ENCODE peak calls at places on chromosomes 4 and X, in seven cellular contexts. Q, C, Y, P, E, D and L are unnamed samples.

GRCh38 chrX:48540015-48540350 is 469 bp downstream of the TBC1D25 start:
- DNase-seq in Q (peak), C (peak), Y (peak), P (no peak), E (no peak), D (no peak), L (no peak)

GRCh38 chr4:143549924-143550323 is 36.4 kb downstream of the SMARCA5 start:
- DNase-seq in Q (no peak), C (no peak), Y (no peak), P (no peak), E (no peak), D (no peak), L (no peak)

GRCh38 chr4:78220283-78220682 is 163.2 kb downstream of the FRAS1 start:
- DNase-seq in Q (no peak), C (no peak), Y (no peak), P (no peak), E (no peak), D (no peak), L (no peak)

GRCh38 chr4:123297836-123298235 is 98.8 kb upstream of the SPRY1 start:
- DNase-seq in Q (no peak), C (no peak), Y (no peak), P (no peak), E (no peak), D (no peak), L (no peak)

GRCh38 chr4:110020681-110021443 is 108.2 kb downstream of the EGF start:
- DNase-seq in Q (no peak), C (no peak), Y (no peak), P (no peak), E (no peak), D (no peak), L (no peak)

GRCh38 chr4:176443646-176444409 is 124.1 kb downstream of the SPCS3 start:
- DNase-seq in Q (peak), C (no peak), Y (no peak), P (no peak), E (no peak), D (no peak), L (no peak)

GRCh38 chr4:141807073-141807472 is 170.7 kb downstream of the IL15 start:
- DNase-seq in Q (peak), C (no peak), Y (no peak), P (no peak), E (no peak), D (no peak), L (no peak)

GRCh38 chr4:40547446-40548132 is 82.1 kb downstream of the RBM47 start:
- DNase-seq in Q (no peak), C (no peak), Y (no peak), P (no peak), E (no peak), D (no peak), L (no peak)

GRCh38 chr4:145545538-145546224 is 64.0 kb downstream of the SMAD1 start:
- DNase-seq in Q (peak), C (peak), Y (peak), P (no peak), E (no peak), D (peak), L (no peak)

GRCh38 chrX:40008841-40009461 is 88.8 kb downstream of the BCOR start:
- DNase-seq in Q (peak), C (peak), Y (no peak), P (peak), E (peak), D (no peak), L (no peak)

GRCh38 chr4:185587444-185588161 is 52.3 kb upstream of the PDLIM3 start:
- DNase-seq in Q (peak), C (peak), Y (no peak), P (no peak), E (peak), D (no peak), L (peak)

GRCh38 chr4:100852326-100852725 is 334.5 kb upstream of the EMCN start:
- DNase-seq in Q (no peak), C (no peak), Y (no peak), P (no peak), E (no peak), D (no peak), L (no peak)

GRCh38 chr4:174739576-174739975 is 89.5 kb downstream of the GLRA3 start:
- DNase-seq in Q (no peak), C (no peak), Y (no peak), P (no peak), E (no peak), D (no peak), L (no peak)

GRCh38 chr4:183468210-183469095 is 24.0 kb downstream of the CDKN2AIP start:
- DNase-seq in Q (no peak), C (no peak), Y (no peak), P (no peak), E (no peak), D (no peak), L (no peak)

GRCh38 chrX:133655262-133655913 is 240.1 kb upstream of the GPC4 start:
- DNase-seq in Q (no peak), C (no peak), Y (no peak), P (no peak), E (no peak), D (no peak), L (no peak)

GRCh38 chrX:97397371-97397770 is 513.7 kb downstream of the RPA4 start:
- DNase-seq in Q (peak), C (peak), Y (no peak), P (no peak), E (no peak), D (no peak), L (no peak)

GRCh38 chrX:83845397-83845796 is 15.5 kb upstream of the CYLC1 start:
- DNase-seq in Q (peak), C (peak), Y (peak), P (no peak), E (no peak), D (no peak), L (peak)

GRCh38 chrX:134599173-134599914 is 58.9 kb downstream of the PLAC1 start:
- DNase-seq in Q (peak), C (peak), Y (no peak), P (no peak), E (no peak), D (no peak), L (peak)

GRCh38 chr4:166277851-166278250 is 404.8 kb downstream of the TLL1 start:
- DNase-seq in Q (no peak), C (no peak), Y (no peak), P (no peak), E (no peak), D (no peak), L (no peak)

GRCh38 chr4:188779586-188779985 is 640.3 kb downstream of the TRIML1 start:
- DNase-seq in Q (no peak), C (no peak), Y (no peak), P (no peak), E (no peak), D (no peak), L (no peak)

GRCh38 chr4:4719446-4719845 is 140.0 kb upstream of the MSX1 start:
- DNase-seq in Q (no peak), C (no peak), Y (no peak), P (no peak), E (no peak), D (no peak), L (no peak)

GRCh38 chr4:3290476-3290875 is 2.3 kb upstream of the RGS12 start:
- DNase-seq in Q (no peak), C (no peak), Y (no peak), P (no peak), E (peak), D (no peak), L (no peak)

GRCh38 chr4:4477796-4478195 is 64.1 kb downstream of the STX18 start:
- DNase-seq in Q (no peak), C (no peak), Y (no peak), P (no peak), E (no peak), D (no peak), L (no peak)

GRCh38 chr4:5572114-5572513 is 136.2 kb downstream of the EVC2 start:
- DNase-seq in Q (peak), C (no peak), Y (no peak), P (no peak), E (no peak), D (no peak), L (no peak)

GRCh38 chr4:182764137-182764536 is 153.0 kb downstream of the DCTD start:
- DNase-seq in Q (peak), C (no peak), Y (no peak), P (no peak), E (no peak), D (no peak), L (no peak)

GRCh38 chrX:130295519-130296314 is 27.0 kb upstream of the ZNF280C start:
- DNase-seq in Q (peak), C (no peak), Y (no peak), P (no peak), E (no peak), D (no peak), L (no peak)

GRCh38 chrX:23993012-23993633 is 33.9 kb downstream of the KLHL15 start:
- DNase-seq in Q (peak), C (no peak), Y (no peak), P (no peak), E (no peak), D (no peak), L (no peak)

GRCh38 chrX:103396186-103396585 is 19.8 kb downstream of the BEX3 start:
- DNase-seq in Q (no peak), C (no peak), Y (no peak), P (no peak), E (no peak), D (no peak), L (no peak)

GRCh38 chrX:47523297-47523696 is 37.7 kb upstream of the ARAF start:
- DNase-seq in Q (peak), C (peak), Y (peak), P (peak), E (peak), D (no peak), L (peak)

DNA sequence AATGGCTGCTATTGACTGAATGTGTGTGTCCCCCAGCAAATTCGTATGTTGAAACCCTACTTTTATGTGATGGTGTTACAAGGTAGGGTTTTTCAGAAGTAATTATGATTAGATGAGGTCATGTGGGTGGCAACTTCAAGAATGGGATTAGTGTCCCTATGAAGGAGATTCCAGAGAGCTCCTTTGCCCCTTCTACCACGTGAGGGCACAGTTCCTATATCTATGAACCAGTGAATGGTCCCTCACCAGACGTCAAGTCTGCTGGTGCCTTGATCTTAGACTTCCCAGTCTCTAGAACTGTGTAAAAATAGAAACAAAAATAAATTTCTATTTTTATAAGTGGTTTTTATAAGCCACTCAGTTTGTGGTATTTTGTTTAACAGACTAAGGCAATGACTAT is 1137.6 kb upstream of the IGFBP7 start:
- DNase-seq in Q (peak), C (no peak), Y (no peak), P (no peak), E (no peak), D (no peak), L (no peak)
- TF ChIP-seq CTCF in Q (no peak), C (no peak), Y (no peak), P (no peak), E (no peak), D (no peak), L (no peak)

DNA sequence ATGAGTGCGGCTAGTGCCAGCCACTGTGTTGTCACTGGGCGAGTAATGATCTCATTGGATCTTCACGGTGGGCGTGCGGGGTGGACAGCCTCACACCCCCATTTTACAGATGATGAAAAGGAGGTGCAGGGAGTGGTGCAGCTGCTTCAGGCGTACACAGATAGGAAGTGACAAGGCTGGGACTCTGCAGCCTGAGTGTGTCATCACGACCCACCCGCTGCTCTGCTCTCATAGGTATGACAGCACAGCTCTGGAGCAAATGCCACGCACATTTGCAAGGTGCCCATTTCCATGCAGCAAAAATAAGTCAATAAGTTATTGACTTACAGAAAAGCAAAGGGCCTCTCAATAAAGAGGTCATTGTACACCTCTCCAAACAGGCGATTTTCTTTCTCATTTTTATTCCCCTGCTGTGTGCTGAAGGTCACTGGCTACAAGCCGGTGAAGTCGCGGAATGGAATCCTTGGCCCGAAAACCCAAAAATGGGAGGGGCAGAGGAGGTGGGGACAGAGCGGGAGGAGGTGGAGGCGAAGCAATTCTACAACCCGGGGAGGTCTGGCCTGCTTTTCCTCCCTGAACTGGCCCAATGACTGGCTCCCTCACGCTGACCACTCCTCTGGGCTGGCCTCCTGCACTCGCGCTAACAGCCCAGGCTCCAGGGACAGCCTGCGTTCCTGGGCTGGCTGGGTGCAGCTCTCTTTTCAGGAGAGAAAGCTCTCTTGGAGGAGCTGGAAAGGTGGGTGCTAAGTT is at the start of gene SOD3:
- DNase-seq in Q (peak), C (no peak), Y (no peak), P (peak), E (peak), D (no peak), L (no peak)
- TF ChIP-seq CTCF in Q (no peak), C (no peak), Y (no peak), P (no peak), E (no peak), D (no peak), L (no peak)

GRCh38 chrX:34426334-34426733 is 230.8 kb downstream of the TMEM47 start:
- DNase-seq in Q (peak), C (no peak), Y (no peak), P (no peak), E (no peak), D (no peak), L (no peak)
- TF ChIP-seq CTCF in Q (peak), C (no peak), Y (no peak), P (no peak), E (no peak), D (no peak), L (no peak)

DNA sequence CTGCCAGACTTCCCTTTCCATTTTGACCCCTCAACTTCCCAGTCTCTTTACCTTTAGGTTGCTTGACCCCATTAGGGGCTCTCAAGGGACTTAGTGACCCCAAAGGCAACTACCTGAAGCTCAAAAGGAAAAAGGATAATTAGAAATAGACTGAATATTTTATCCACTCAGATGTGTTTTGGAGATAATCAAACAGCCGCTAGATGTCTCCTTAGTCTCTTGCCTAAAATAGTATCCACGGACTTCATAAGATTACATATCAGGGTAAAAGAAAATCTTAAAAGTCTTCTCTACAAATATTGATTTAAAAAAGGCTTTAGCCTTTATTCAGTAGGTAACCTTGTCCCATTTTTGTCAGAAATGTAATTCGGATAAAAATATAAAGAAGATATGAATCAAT is 21.0 kb upstream of the RHOXF2 start:
- DNase-seq in Q (no peak), C (no peak), Y (no peak), P (no peak), E (no peak), D (no peak), L (no peak)
- TF ChIP-seq CTCF in Q (no peak), C (no peak), Y (no peak), P (no peak), E (no peak), D (no peak), L (peak)

GRCh38 chrX:108165349-108166111 is 74.0 kb downstream of the ATG4A start:
- DNase-seq in Q (peak), C (peak), Y (peak), P (no peak), E (no peak), D (peak), L (no peak)
- TF ChIP-seq CTCF in Q (peak), C (no peak), Y (peak), P (no peak), E (no peak), D (peak), L (peak)

GRCh38 chr4:24003476-24003875 is 113.6 kb upstream of the PPARGC1A start:
- DNase-seq in Q (no peak), C (no peak), Y (no peak), P (no peak), E (no peak), D (no peak), L (no peak)
- TF ChIP-seq CTCF in Q (no peak), C (no peak), Y (no peak), P (no peak), E (no peak), D (no peak), L (no peak)